ENCODE peak calls at places on chromosomes 2 and 18, in four cellular contexts. One of them, this sample, is unnamed.

GRCh38 chr18:26386002-26386401 is 159.8 kb downstream of the TAF4B start:
- DNase-seq in lower leg skin: no peak
- DNase-seq in AG09309: peak; percentile 40
- DNase-seq in kidney epithelial cell: no peak
- DNase-seq in this sample: no peak

GRCh38 chr2:223894009-223894408 is 51.1 kb downstream of the WDFY1 start:
- DNase-seq in lower leg skin: no peak
- DNase-seq in AG09309: no peak
- DNase-seq in kidney epithelial cell: no peak
- DNase-seq in this sample: no peak

GRCh38 chr18:26803643-26804042 is 61.9 kb downstream of the AQP4 start:
- DNase-seq in lower leg skin: no peak
- DNase-seq in AG09309: no peak
- DNase-seq in kidney epithelial cell: no peak
- DNase-seq in this sample: no peak

GRCh38 chr18:61031626-61032025 is 301.6 kb upstream of the CDH20 start:
- DNase-seq in lower leg skin: no peak
- DNase-seq in AG09309: no peak
- DNase-seq in kidney epithelial cell: no peak
- DNase-seq in this sample: no peak

GRCh38 chr18:6161549-6161948 is 253.2 kb downstream of the L3MBTL4 start:
- DNase-seq in lower leg skin: no peak
- DNase-seq in AG09309: no peak
- DNase-seq in kidney epithelial cell: no peak
- DNase-seq in this sample: no peak

GRCh38 chr2:144454466-144455287 is 65.2 kb downstream of the ZEB2 start:
- DNase-seq in lower leg skin: no peak
- DNase-seq in AG09309: no peak
- DNase-seq in kidney epithelial cell: no peak
- DNase-seq in this sample: no peak

GRCh38 chr18:24413148-24413547 is 13.3 kb upstream of the IMPACT start:
- DNase-seq in lower leg skin: no peak
- DNase-seq in AG09309: no peak
- DNase-seq in kidney epithelial cell: no peak
- DNase-seq in this sample: no peak

GRCh38 chr2:119308793-119309330 is 57.8 kb downstream of the C2orf76 start:
- DNase-seq in lower leg skin: no peak
- DNase-seq in AG09309: no peak
- DNase-seq in kidney epithelial cell: no peak
- DNase-seq in this sample: no peak

GRCh38 chr18:12049983-12050811 is 43.4 kb upstream of the ANKRD62 start:
- DNase-seq in lower leg skin: peak; percentile 11
- DNase-seq in AG09309: no peak
- DNase-seq in kidney epithelial cell: no peak
- DNase-seq in this sample: no peak

GRCh38 chr2:69791045-69791444 is 38.4 kb upstream of the GMCL1 start:
- DNase-seq in lower leg skin: no peak
- DNase-seq in AG09309: no peak
- DNase-seq in kidney epithelial cell: no peak
- DNase-seq in this sample: no peak

GRCh38 chr2:10378189-10378588 is 69.9 kb downstream of the ODC1 start:
- DNase-seq in lower leg skin: no peak
- DNase-seq in AG09309: no peak
- DNase-seq in kidney epithelial cell: no peak
- DNase-seq in this sample: no peak

GRCh38 chr2:216665240-216665639 is 30.1 kb downstream of the IGFBP5 start:
- DNase-seq in lower leg skin: peak; percentile 82
- DNase-seq in AG09309: no peak
- DNase-seq in kidney epithelial cell: no peak
- DNase-seq in this sample: no peak

GRCh38 chr18:28511421-28511821 is 334.5 kb upstream of the CDH2 start:
- DNase-seq in lower leg skin: no peak
- DNase-seq in AG09309: peak; percentile 23
- DNase-seq in kidney epithelial cell: no peak
- DNase-seq in this sample: no peak

GRCh38 chr2:85420743-85421705 is 2.5 kb downstream of the SH2D6 start:
- DNase-seq in lower leg skin: peak; percentile 87
- DNase-seq in AG09309: no peak
- DNase-seq in kidney epithelial cell: no peak
- DNase-seq in this sample: peak; percentile 82

GRCh38 chr2:217887841-217888665 is 114.7 kb downstream of the TNS1 start:
- DNase-seq in lower leg skin: no peak
- DNase-seq in AG09309: no peak
- DNase-seq in kidney epithelial cell: no peak
- DNase-seq in this sample: peak; percentile 64

GRCh38 chr2:1585635-1586034 is 158.7 kb downstream of the PXDN start:
- DNase-seq in lower leg skin: no peak
- DNase-seq in AG09309: no peak
- DNase-seq in kidney epithelial cell: no peak
- DNase-seq in this sample: no peak

GRCh38 chr18:73563345-73563744 is 584.3 kb downstream of the FBXO15 start:
- DNase-seq in lower leg skin: no peak
- DNase-seq in AG09309: peak; percentile 48
- DNase-seq in kidney epithelial cell: no peak
- DNase-seq in this sample: no peak

GRCh38 chr18:62881509-62882016 is 166.2 kb downstream of the PHLPP1 start:
- DNase-seq in lower leg skin: peak; percentile 32
- DNase-seq in AG09309: peak; percentile 80
- DNase-seq in kidney epithelial cell: peak; percentile 89
- DNase-seq in this sample: peak; percentile 52

GRCh38 chr18:3449702-3450357 is at the start of gene TGIF1:
- DNase-seq in lower leg skin: peak; percentile 81
- DNase-seq in AG09309: no peak
- DNase-seq in kidney epithelial cell: no peak
- DNase-seq in this sample: peak; percentile 90

GRCh38 chr2:109601693-109602250 is 12.0 kb downstream of the SEPTIN10 start:
- DNase-seq in lower leg skin: no peak
- DNase-seq in AG09309: no peak
- DNase-seq in kidney epithelial cell: no peak
- DNase-seq in this sample: no peak

GRCh38 chr2:230898661-230899091 is 26.4 kb downstream of the GPR55 start:
- DNase-seq in lower leg skin: no peak
- DNase-seq in AG09309: no peak
- DNase-seq in kidney epithelial cell: no peak
- DNase-seq in this sample: peak; percentile 54

GRCh38 chr2:187549193-187549592 is 5.0 kb downstream of the TFPI start:
- DNase-seq in lower leg skin: no peak
- DNase-seq in AG09309: no peak
- DNase-seq in kidney epithelial cell: no peak
- DNase-seq in this sample: no peak

GRCh38 chr2:16625201-16625729 is 40.4 kb downstream of the CYRIA start:
- DNase-seq in lower leg skin: peak; percentile 46
- DNase-seq in AG09309: no peak
- DNase-seq in kidney epithelial cell: no peak
- DNase-seq in this sample: peak; percentile 65

GRCh38 chr2:64260817-64261216 is 116.6 kb upstream of the PELI1 start:
- DNase-seq in lower leg skin: peak; percentile 61
- DNase-seq in AG09309: no peak
- DNase-seq in kidney epithelial cell: no peak
- DNase-seq in this sample: peak; percentile 75
- TF ChIP-seq CTCF in lower leg skin: no peak
- TF ChIP-seq CTCF in AG09309: no peak
- TF ChIP-seq CTCF in kidney epithelial cell: no peak
- TF ChIP-seq CTCF in this sample: no peak

GRCh38 chr18:35267809-35268208 is 22.2 kb downstream of the ZSCAN30 start:
- DNase-seq in lower leg skin: no peak
- DNase-seq in AG09309: no peak
- DNase-seq in kidney epithelial cell: no peak
- DNase-seq in this sample: no peak
- H3K4me3 ChIP-seq in lower leg skin: no peak overlapping the region
- H3K4me3 ChIP-seq in AG09309: no peak overlapping the region
- H3K4me3 ChIP-seq in kidney epithelial cell: peak overlapping the region; percentile 46
- H3K4me3 ChIP-seq in this sample: peak overlapping the region; percentile 60

GRCh38 chr2:96264656-96265348 is 995 bp downstream of the TMEM127 start:
- DNase-seq in lower leg skin: no peak
- DNase-seq in AG09309: no peak
- DNase-seq in kidney epithelial cell: no peak
- DNase-seq in this sample: no peak
- TF ChIP-seq CTCF in lower leg skin: no peak
- TF ChIP-seq CTCF in AG09309: peak; percentile 57
- TF ChIP-seq CTCF in kidney epithelial cell: peak; percentile 65
- TF ChIP-seq CTCF in this sample: no peak

GRCh38 chr2:232857158-232857563 is 12.9 kb upstream of the SNORC start:
- DNase-seq in lower leg skin: no peak
- DNase-seq in AG09309: peak; percentile 20
- DNase-seq in kidney epithelial cell: peak; percentile 66
- DNase-seq in this sample: no peak

GRCh38 chr2:232861353-232861752 is 8.7 kb upstream of the SNORC start:
- DNase-seq in lower leg skin: no peak
- DNase-seq in AG09309: no peak
- DNase-seq in kidney epithelial cell: no peak
- DNase-seq in this sample: no peak

GRCh38 chr2:232860593-232861241 is 9.3 kb upstream of the SNORC start:
- DNase-seq in lower leg skin: peak; percentile 9
- DNase-seq in AG09309: no peak
- DNase-seq in kidney epithelial cell: no peak
- DNase-seq in this sample: no peak

GRCh38 chr2:232863996-232864395 is 6.1 kb upstream of the SNORC start:
- DNase-seq in lower leg skin: no peak
- DNase-seq in AG09309: no peak
- DNase-seq in kidney epithelial cell: no peak
- DNase-seq in this sample: no peak

DNA sequence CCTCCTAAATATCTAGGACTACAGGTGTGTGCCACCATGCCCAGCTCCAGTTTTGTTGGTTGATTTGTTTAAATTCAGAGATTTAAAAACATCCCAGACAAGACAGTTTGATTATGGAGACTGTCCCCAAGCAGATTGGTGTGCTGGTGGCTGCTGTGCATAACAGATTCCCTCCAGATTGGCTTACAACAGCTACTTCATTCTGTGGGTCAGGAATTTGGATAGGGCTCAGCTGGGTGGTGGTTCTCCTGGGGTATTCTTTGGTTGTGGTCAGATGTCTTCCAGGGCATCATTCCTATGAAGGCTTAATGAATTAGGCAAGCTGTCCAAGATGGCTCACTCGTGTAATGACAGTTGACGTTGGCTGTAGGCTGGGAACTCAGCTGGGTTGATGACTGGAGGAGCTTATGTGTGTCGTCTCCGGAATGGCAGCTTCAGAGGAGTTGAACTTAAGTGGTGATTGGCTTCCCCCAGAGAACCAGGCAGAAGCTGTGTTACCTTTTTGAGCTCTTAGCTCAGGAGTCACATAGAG is 10.6 kb upstream of the SNORC start:
- DNase-seq in lower leg skin: no peak
- DNase-seq in AG09309: no peak
- DNase-seq in kidney epithelial cell: no peak
- DNase-seq in this sample: no peak
- H3K4me3 ChIP-seq in lower leg skin: no peak overlapping the region
- H3K4me3 ChIP-seq in AG09309: no peak overlapping the region
- H3K4me3 ChIP-seq in kidney epithelial cell: no peak overlapping the region
- H3K4me3 ChIP-seq in this sample: no peak overlapping the region

GRCh38 chr2:191064590-191064989 is 50.6 kb upstream of the STAT1 start:
- DNase-seq in lower leg skin: no peak
- DNase-seq in AG09309: no peak
- DNase-seq in kidney epithelial cell: no peak
- DNase-seq in this sample: no peak
- TF ChIP-seq CTCF in lower leg skin: no peak
- TF ChIP-seq CTCF in AG09309: no peak
- TF ChIP-seq CTCF in kidney epithelial cell: no peak
- TF ChIP-seq CTCF in this sample: no peak

DNA sequence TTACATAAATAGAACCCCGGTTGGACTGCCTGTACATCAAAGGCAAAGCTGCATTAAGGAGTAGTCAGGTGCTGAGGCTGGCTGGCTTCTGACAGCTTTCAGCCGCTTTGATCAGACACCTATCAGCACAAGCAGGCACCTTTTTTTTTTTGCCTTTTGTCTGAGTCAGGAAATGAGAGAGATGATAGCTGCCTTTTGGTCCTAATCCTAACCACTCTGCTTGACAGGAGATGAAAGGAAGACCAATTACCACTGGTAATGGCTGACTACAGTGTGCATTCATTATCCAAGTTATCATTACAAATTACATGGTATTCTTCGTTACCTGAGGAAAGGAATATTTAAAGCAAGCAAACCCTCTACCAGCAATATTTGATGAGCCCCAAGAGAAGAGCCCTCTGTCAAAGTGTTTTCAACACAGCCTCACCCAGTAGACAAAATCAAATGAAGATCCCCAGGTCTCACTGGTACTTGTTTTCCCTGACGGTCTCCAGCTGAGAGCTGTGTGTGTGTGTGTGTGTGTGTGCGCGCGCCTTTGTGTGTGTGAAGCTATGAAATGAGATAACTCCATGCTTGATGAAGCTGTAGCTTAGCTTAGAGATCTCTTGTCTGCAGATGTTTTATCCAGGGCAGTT is 925.7 kb downstream of the DCDC2C start:
- DNase-seq in lower leg skin: no peak
- DNase-seq in AG09309: no peak
- DNase-seq in kidney epithelial cell: no peak
- DNase-seq in this sample: no peak
- H3K4me3 ChIP-seq in lower leg skin: no peak overlapping the region
- H3K4me3 ChIP-seq in AG09309: no peak overlapping the region
- H3K4me3 ChIP-seq in kidney epithelial cell: no peak overlapping the region
- H3K4me3 ChIP-seq in this sample: no peak overlapping the region

GRCh38 chr2:108369153-108369552 is 8.6 kb upstream of the SULT1C4 start:
- DNase-seq in lower leg skin: no peak
- DNase-seq in AG09309: no peak
- DNase-seq in kidney epithelial cell: no peak
- DNase-seq in this sample: no peak
- TF ChIP-seq CTCF in lower leg skin: no peak
- TF ChIP-seq CTCF in AG09309: no peak
- TF ChIP-seq CTCF in kidney epithelial cell: no peak
- TF ChIP-seq CTCF in this sample: no peak

DNA sequence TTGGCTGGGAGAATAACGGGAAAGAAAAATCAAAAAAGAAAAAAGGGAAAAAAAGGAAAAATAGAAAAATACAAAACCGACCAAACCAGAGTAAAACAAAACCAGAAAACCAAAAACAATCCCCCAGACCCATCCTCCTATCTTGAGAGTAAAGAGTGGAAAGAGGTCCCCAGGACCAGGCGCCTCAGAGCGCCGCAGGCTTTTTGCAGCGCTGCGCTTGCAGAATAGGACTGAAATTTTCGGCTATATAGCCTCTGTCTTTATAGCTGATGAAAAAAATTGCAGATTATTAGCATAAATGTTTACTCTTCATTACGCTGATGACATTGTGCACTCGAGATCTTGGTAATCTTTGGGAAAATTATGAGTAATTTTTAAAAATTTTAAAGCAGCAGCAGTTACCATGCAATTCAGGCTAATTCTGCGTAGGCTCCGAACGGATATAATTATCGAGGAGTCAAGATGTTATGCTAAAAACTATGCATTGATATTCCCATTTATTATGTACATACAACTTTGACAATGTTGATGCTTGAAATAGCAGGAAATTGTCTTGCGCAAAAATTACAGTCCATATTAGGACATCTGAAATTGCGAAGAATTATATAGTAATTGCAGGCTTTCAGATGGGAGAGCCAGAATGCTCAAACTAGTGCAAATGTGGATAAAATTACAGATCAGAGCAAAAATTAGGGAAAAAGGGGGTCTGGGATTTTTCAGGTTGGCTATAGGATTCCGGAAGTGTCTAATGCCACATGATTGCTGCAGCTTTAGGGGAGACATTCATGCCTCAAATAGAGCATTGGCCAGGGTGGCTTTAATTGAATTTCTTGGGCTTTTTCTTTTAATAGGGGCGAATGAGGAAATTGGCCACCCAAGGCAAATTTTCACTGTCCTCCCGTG is 8.4 kb downstream of the DLX1 start:
- DNase-seq in lower leg skin: no peak
- DNase-seq in AG09309: no peak
- DNase-seq in kidney epithelial cell: no peak
- DNase-seq in this sample: no peak
- H3K4me3 ChIP-seq in lower leg skin: no peak overlapping the region
- H3K4me3 ChIP-seq in AG09309: peak overlapping the region; percentile 81
- H3K4me3 ChIP-seq in kidney epithelial cell: no peak overlapping the region
- H3K4me3 ChIP-seq in this sample: no peak overlapping the region

This sample was measured in tibial artery.